ENCODE peak calls at places on chromosomes 11 and 22, in four cellular contexts. Z, G, F and R are unnamed samples.

GRCh38 chr11:125091247-125091876 is 20.1 kb downstream of the TMEM218 start:
- DNase-seq in Z (peak), G (no peak), F (peak), R (peak)

GRCh38 chr22:19710020-19710768 is 4.1 kb upstream of the SEPTIN5 start:
- DNase-seq in F (no peak), Z (peak), G (no peak), R (no peak)

GRCh38 chr11:134478611-134479010 is 66.6 kb upstream of the B3GAT1 start:
- DNase-seq in G (no peak), Z (no peak), F (no peak), R (no peak)

GRCh38 chr22:20243545-20244249 is 24.4 kb downstream of the RTN4R start:
- DNase-seq in G (peak), F (no peak), Z (peak), R (peak)

GRCh38 chr11:77236901-77237300 is 64.6 kb downstream of the GDPD4 start:
- DNase-seq in F (no peak), G (no peak), Z (no peak), R (no peak)

GRCh38 chr22:26604368-26604767 is 13.5 kb downstream of the CRYBB1 start:
- DNase-seq in Z (no peak), F (no peak), G (no peak), R (no peak)

GRCh38 chr11:123357990-123358827 is 71.9 kb upstream of the GRAMD1B start:
- DNase-seq in F (no peak), Z (peak), G (peak), R (no peak)

GRCh38 chr11:121448431-121448941 is 3.6 kb upstream of the SORL1 start:
- DNase-seq in F (no peak), Z (no peak), G (no peak), R (no peak)

GRCh38 chr11:17352925-17353227 is 1.3 kb downstream of the NCR3LG1 start:
- DNase-seq in Z (peak), G (peak), F (peak), R (no peak)

GRCh38 chr22:33796494-33796893 is 123.8 kb downstream of the LARGE1 start:
- DNase-seq in F (no peak), Z (peak), G (no peak), R (no peak)

GRCh38 chr11:61413496-61413895 is 16.3 kb downstream of the CPSF7 start:
- DNase-seq in Z (no peak), F (no peak), G (no peak), R (no peak)

GRCh38 chr22:27480487-27480886 is 321.1 kb downstream of the MN1 start:
- DNase-seq in G (peak), Z (peak), F (peak), R (no peak)

GRCh38 chr22:29121124-29121523 is 48.3 kb downstream of the KREMEN1 start:
- DNase-seq in Z (no peak), G (no peak), F (no peak), R (no peak)

GRCh38 chr11:121961228-121961860 is 154.7 kb downstream of the BLID start:
- DNase-seq in F (no peak), Z (no peak), G (no peak), R (no peak)

GRCh38 chr11:18802381-18803257 is 11.0 kb upstream of the PTPN5 start:
- DNase-seq in F (peak), G (no peak), Z (peak), R (peak)

GRCh38 chr11:116073854-116074837 is 569.9 kb upstream of the CADM1 start:
- DNase-seq in Z (no peak), F (no peak), G (peak), R (no peak)

GRCh38 chr11:77424639-77425038 is 49.3 kb downstream of the PAK1 start:
- DNase-seq in F (no peak), G (no peak), Z (no peak), R (no peak)

GRCh38 chr11:12124306-12124705 is 13.9 kb downstream of the MICAL2 start:
- DNase-seq in G (no peak), Z (no peak), F (no peak), R (no peak)

GRCh38 chr11:29310016-29310415 is 706.8 kb downstream of the KCNA4 start:
- DNase-seq in F (no peak), G (no peak), Z (no peak), R (no peak)

GRCh38 chr22:28002863-28003565 is 84.0 kb upstream of the PITPNB start:
- DNase-seq in Z (no peak), F (no peak), G (no peak), R (no peak)

GRCh38 chr11:68424981-68425865 is 35.3 kb upstream of the PPP6R3 start:
- DNase-seq in F (no peak), G (no peak), Z (peak), R (no peak)

GRCh38 chr11:68423481-68423880 is 37.1 kb upstream of the PPP6R3 start:
- DNase-seq in G (no peak), F (no peak), Z (no peak), R (no peak)

GRCh38 chr11:68425866-68426380 is 34.6 kb upstream of the PPP6R3 start:
- DNase-seq in Z (no peak), G (no peak), F (no peak), R (no peak)

GRCh38 chr11:68420171-68420570 is 40.4 kb upstream of the PPP6R3 start:
- DNase-seq in F (no peak), G (no peak), Z (no peak), R (no peak)

GRCh38 chr11:68424101-68424632 is 36.4 kb upstream of the PPP6R3 start:
- DNase-seq in Z (no peak), G (no peak), F (no peak), R (no peak)
- H3K4me3 ChIP-seq in Z (no peak), G (no peak), F (no peak), R (no peak)

GRCh38 chr11:64745523-64746328 is 1.8 kb upstream of the RASGRP2 start:
- DNase-seq in Z (peak), F (no peak), G (peak), R (no peak)
- H3K4me3 ChIP-seq in Z (peak), F (peak), G (peak), R (peak)

DNA sequence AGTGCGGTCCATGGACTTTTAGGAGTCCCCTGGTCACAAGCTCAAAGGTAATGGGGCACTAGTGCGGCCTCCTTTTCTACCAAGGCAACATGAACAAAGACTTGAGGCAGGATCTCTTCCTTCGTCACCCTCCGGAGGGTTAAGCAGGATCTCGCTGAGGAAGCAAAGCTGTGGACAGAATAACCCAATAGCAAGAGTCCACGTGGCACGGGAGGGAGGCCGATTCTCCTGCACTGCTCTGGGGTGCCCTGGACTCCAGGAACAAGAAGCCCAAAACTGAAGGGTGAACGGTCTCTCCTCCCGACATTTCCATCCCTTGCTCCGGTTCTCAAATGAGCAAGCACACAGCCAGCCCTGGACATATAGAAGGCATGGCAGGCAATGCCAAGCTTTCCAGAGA is 20.7 kb downstream of the MYH9 start:
- DNase-seq in F (no peak), G (no peak), Z (no peak), R (no peak)
- H3K4me3 ChIP-seq in F (no peak), G (no peak), Z (no peak), R (no peak)

GRCh38 chr22:50303848-50304527 is 3.5 kb downstream of the PLXNB2 start:
- DNase-seq in G (no peak), F (peak), Z (peak), R (no peak)
- H3K4me3 ChIP-seq in G (no peak), F (peak), Z (no peak), R (no peak)

GRCh38 chr11:71064183-71064582 is 188.2 kb downstream of the SHANK2 start:
- DNase-seq in F (no peak), Z (peak), G (no peak), R (no peak)

GRCh38 chr11:71067753-71068152 is 184.6 kb downstream of the SHANK2 start:
- DNase-seq in Z (no peak), F (no peak), G (no peak), R (no peak)

GRCh38 chr11:71066311-71066710 is 186.1 kb downstream of the SHANK2 start:
- DNase-seq in F (no peak), Z (no peak), G (no peak), R (no peak)

GRCh38 chr11:71064702-71065515 is 187.5 kb downstream of the SHANK2 start:
- DNase-seq in Z (no peak), F (no peak), G (no peak), R (no peak)

DNA sequence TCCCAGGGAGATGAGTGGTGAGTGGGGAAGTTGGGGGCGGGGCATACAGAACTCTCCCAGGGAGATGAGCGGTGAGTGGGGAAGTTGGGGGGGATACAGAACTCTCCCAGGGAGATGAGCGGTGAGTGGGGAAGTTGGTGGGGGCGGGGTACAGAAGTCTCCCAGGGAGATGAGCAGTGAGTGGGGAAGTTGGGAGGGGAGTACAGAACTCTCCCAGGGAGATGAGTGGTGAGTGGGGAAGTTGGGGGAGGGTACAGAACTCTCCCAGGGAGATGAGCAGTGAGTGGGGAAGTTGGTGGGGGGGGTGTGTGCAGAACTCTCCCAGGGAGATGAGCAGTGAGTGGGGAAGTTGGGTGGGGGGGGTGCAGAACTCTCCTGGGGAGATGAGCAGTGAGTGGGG is 186.6 kb downstream of the SHANK2 start:
- DNase-seq in F (no peak), G (no peak), Z (no peak), R (no peak)
- H3K4me3 ChIP-seq in F (no peak), G (no peak), Z (no peak), R (no peak)

GRCh38 chr22:45676024-45676423 is 4.4 kb downstream of the ATXN10 start:
- DNase-seq in Z (no peak), G (no peak), F (no peak), R (no peak)

GRCh38 chr22:45672564-45673481 is 1.2 kb downstream of the ATXN10 start:
- DNase-seq in F (no peak), Z (no peak), G (no peak), R (no peak)

GRCh38 chr22:45671051-45671782 is 417 bp upstream of the ATXN10 start:
- DNase-seq in G (peak), Z (peak), F (no peak), R (no peak)

GRCh38 chr22:45671783-45672563 is at the start of gene ATXN10:
- DNase-seq in G (peak), F (peak), Z (peak), R (no peak)

DNA sequence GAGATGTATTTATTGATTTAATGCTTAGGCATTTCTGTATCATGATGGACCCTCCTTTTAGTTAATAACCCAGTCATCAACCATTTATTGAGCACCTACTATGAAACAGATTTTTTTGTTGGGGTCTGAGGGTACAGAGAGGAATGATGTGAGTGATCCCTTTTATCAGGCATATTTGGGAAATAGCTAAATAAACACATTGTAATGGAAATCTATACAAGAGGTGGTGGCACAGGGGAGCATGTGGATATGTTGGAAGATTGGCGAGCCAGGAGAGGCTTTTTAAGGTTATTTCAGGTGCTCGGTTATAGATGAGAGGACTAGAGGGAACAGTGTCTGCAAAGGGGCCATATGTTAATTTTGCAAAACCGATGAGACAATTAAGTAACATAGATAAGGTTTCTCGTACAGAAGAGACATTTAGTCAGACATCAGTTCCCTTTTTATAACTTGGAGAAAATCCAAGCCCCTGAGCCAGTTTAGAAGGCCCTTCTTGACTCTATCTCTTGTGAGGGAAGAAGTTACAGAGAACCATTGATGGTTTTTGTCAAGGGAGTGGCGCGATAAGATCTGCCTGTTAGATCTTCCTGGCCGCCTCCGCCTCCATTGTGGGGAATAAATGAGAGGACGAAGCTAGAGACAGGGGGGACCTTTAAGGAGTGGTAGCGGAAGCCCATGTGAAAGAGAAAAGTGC is 2.0 kb downstream of the ATXN10 start:
- DNase-seq in Z (no peak), G (no peak), F (no peak), R (no peak)
- H3K4me3 ChIP-seq in Z (no peak), G (no peak), F (peak), R (peak)